ENCODE peak calls at places on chromosome 21, in six cellular contexts. U is activated CD4-positive, alpha-beta T cell treated with anti-CD3 and anti-CD28 coated beads, Interleukin-2, amount 10 ng/mL, durations not matched to agents 7 days and 5 days; H is putamen; Y is keratinocyte; W is stimulated activated CD4-positive, alpha-beta T cell treated with anti-CD3 and anti-CD28 coated beads, Interleukin-4, amount 100 ng/mL, for 1 hour; Q is activated CD8-positive, alpha-beta memory T cell treated with anti-CD3 and anti-CD28 coated beads, Interleukin-2, amount 50 U/mL, for 48 hours. G is an unnamed sample.

GRCh38 chr21:41663805-41664788 is 102.8 kb downstream of the RIPK4 start:
- DNase-seq in U (no peak), H (no peak), Y (no peak), W (no peak), Q (no peak), G (no peak)

GRCh38 chr21:38460171-38460742 is 38.0 kb downstream of the ERG start:
- DNase-seq in U (no peak), H (no peak), Y (no peak), W (no peak), Q (no peak), G (no peak)

GRCh38 chr21:37145635-37146111 is 72.6 kb downstream of the TTC3 start:
- DNase-seq in U (no peak), H (peak), Y (peak), W (no peak), Q (no peak), G (peak)

GRCh38 chr21:32727478-32727727 is 410 bp downstream of the SYNJ1 start:
- DNase-seq in U (no peak), H (no peak), Y (no peak), W (no peak), Q (no peak), G (no peak)

GRCh38 chr21:45468051-45468970 is 63.3 kb downstream of the COL18A1 start:
- DNase-seq in U (no peak), H (no peak), Y (no peak), W (no peak), Q (no peak), G (no peak)

GRCh38 chr21:43645414-43645891 is 13.8 kb downstream of the HSF2BP start:
- DNase-seq in U (peak), H (peak), Y (no peak), W (no peak), Q (no peak), G (peak)

GRCh38 chr21:42233067-42233981 is 14.4 kb downstream of the ABCG1 start:
- DNase-seq in U (peak), H (no peak), Y (no peak), W (peak), Q (peak), G (peak)

GRCh38 chr21:32329331-32329730 is 30.7 kb downstream of the MRAP start:
- DNase-seq in U (no peak), H (no peak), Y (no peak), W (no peak), Q (no peak), G (no peak)

G was measured in NCI-H345.